ENCODE peak calls at places on chromosome 19, in six cellular contexts. K is BE2C; E is effector memory CD4-positive, alpha-beta T cell; J is tibial artery; Q is transverse colon; T is GM23338. P is an unnamed sample. For H3K4me1, the result is how much of the 10 kb centered on the place peaks cover.

GRCh38 chr19:30406220-30406944 is 34.2 kb downstream of the ZNF536 start:
- DNase-seq in K (peak), E (no peak), J (no peak), Q (peak), T (peak), P (no peak)

GRCh38 chr19:4970558-4971423 is 1.9 kb downstream of the KDM4B start:
- DNase-seq in K (no peak), E (no peak), J (no peak), Q (peak), T (peak), P (no peak)

GRCh38 chr19:45206328-45206727 is 27.7 kb downstream of the BLOC1S3 start:
- DNase-seq in K (no peak), E (no peak), J (no peak), Q (no peak), T (no peak), P (no peak)

GRCh38 chr19:2754659-2755447 is 15.0 kb upstream of the SLC39A3 start:
- DNase-seq in K (no peak), E (no peak), J (no peak), Q (no peak), T (no peak), P (no peak)

GRCh38 chr19:43636121-43636683 is 3.4 kb downstream of the CADM4 start:
- DNase-seq in K (no peak), E (no peak), J (no peak), Q (no peak), T (peak), P (no peak)

GRCh38 chr19:24073807-24074206 is 13.2 kb upstream of the ZNF254 start:
- DNase-seq in K (no peak), E (no peak), J (no peak), Q (peak), T (no peak), P (no peak)

GRCh38 chr19:57583521-57584416 is at the start of gene ZIK1:
- DNase-seq in K (peak), E (peak), J (peak), Q (peak), T (peak), P (peak)

GRCh38 chr19:54708781-54709180 is 15.5 kb upstream of the KIR3DL3 start:
- DNase-seq in K (no peak), E (no peak), J (no peak), Q (no peak), T (no peak), P (no peak)

GRCh38 chr19:5585461-5586299 is 17.9 kb upstream of the TINCR start:
- DNase-seq in K (no peak), E (peak), J (no peak), Q (no peak), T (peak), P (no peak)

GRCh38 chr19:58372311-58373133 is 8.3 kb downstream of the ZNF837 start:
- DNase-seq in K (no peak), E (no peak), J (no peak), Q (no peak), T (peak), P (no peak)

GRCh38 chr19:31135841-31136240 is 213.4 kb downstream of the TSHZ3 start:
- DNase-seq in K (no peak), E (no peak), J (no peak), Q (no peak), T (no peak), P (no peak)

GRCh38 chr19:2307518-2308012 is 389 bp downstream of the LINGO3 start:
- DNase-seq in K (peak), E (no peak), J (no peak), Q (no peak), T (peak), P (no peak)

GRCh38 chr19:6378036-6378435 is 2.3 kb upstream of the PSPN start:
- DNase-seq in K (no peak), E (no peak), J (no peak), Q (no peak), T (peak), P (no peak)

DNA sequence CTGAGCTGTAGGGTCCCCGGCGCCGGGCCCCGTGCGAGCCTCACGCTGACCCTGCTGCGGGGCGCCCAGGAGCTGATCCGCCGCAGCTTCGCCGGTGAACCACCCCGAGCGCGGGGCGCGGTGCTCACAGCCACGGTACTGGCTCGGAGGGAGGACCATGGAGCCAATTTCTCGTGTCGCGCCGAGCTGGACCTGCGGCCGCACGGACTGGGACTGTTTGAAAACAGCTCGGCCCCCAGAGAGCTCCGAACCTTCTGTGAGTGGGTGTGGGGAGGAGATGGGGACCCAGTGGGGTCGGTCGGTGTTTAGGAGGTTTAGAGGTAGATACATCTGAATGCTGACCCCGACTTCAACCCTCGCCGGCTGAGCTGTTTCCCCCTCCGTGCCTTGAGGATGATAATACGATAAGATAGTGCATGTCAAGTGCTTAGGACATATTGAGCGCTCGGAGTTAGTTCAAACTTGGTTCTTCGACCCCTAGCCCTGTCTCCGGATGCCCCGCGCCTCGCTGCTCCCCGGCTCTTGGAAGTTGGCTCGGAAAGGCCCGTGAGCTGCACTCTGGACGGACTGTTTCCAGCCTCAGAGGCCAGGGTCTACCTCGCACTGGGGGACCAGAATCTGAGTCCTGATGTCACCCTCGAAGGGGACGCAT is 1.9 kb downstream of the ICAM5 start:
- DNase-seq in K (no peak), E (no peak), J (no peak), Q (no peak), T (no peak), P (no peak)
- H3K4me1 ChIP-seq in K (under half), E (half or more), J (under half), Q (half or more), T (under half), P (half or more)

DNA sequence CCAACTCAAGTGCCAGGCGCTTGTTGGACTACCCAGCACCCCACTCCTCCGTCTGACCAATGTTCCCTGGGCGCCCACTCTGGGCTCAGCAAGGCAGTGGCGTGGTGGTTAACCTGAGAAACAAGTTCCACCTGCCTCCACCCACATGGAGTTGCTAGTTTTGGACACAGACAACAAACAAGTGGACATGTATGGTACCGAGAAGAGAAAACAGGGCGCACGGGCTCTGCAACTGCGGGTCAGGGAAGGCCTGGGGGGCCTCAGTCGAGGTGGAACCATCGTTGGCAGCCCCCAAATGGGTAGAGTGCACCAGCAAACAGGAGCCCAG is 2.5 kb downstream of the MIER2 start:
- DNase-seq in K (no peak), E (no peak), J (no peak), Q (no peak), T (no peak), P (no peak)
- H3K4me1 ChIP-seq in K (under half), E (under half), J (under half), Q (under half), T (under half), P (under half)

GRCh38 chr19:10294368-10294697 is 4.6 kb downstream of the ICAM5 start:
- DNase-seq in K (peak), E (no peak), J (no peak), Q (peak), T (peak), P (no peak)
- H3K4me1 ChIP-seq in K (under half), E (half or more), J (under half), Q (half or more), T (under half), P (under half)

DNA sequence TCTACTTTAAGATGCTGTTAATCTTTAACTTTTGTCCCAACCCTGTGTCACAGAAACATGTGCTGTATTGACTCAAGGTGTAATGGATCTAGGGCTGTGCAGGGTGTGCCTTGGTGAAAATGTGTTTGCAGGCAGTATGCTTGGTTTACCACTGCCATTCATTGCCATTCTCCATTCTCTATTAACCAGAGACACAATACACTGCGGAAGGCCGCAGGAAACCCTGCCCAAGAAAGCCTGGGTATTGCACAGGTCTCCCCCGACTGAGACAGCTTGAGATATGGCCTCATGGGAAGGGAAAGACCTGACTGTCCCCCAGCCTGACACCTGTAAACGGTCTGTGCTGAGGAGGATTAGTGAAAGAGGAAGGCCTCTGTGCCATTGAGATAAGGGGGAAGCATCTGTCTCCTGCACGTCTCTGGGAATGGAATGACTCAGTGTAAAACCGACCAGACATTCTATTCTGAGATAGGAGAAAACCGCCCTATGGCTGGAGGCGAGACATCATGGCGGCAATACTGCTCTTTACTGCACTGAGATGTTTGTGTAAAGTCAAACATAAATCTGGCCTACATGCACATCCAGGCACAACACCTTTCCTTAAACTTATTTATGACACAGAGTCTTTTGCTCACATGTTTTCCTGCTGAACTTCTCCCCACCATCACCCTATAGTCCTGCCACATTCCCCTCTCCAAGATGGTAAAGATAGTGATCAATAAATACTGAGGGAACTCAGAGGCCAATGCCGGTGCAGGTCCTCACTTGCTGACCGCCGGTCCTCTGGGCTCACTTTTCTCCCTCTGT is 13.1 kb upstream of the ZNF888 start:
- DNase-seq in K (no peak), E (no peak), J (peak), Q (peak), T (no peak), P (no peak)
- H3K4me1 ChIP-seq in K (under half), E (under half), J (under half), Q (half or more), T (under half), P (under half)

DNA sequence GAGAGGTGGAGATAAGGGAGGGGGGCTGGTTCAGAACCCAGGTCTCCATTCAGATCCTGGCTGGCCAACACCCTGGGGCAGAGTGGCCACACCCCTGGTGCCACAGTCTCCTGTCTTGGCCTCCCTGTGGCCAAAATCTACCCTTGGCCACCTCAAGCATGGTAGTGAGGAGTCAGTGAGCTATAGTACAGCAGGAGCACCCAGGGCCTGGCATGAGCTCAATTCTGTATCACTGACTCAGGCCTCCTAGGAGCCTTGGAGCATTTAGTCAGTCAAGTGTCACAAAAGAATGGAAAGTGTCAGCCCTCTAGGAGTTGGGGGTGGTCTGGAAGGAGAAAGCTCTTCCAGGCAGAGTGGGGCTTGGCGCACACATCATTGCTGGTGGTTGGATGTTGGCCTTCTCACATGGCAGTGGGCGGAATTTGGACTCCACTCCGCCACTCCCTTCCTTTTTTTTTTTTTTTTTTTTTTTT is 6.6 kb upstream of the CD79A start:
- DNase-seq in K (no peak), E (no peak), J (no peak), Q (no peak), T (no peak), P (no peak)
- H3K4me1 ChIP-seq in K (under half), E (half or more), J (under half), Q (under half), T (under half), P (under half)

GRCh38 chr19:49473868-49474544 is at the start of gene FLT3LG:
- DNase-seq in K (peak), E (peak), J (peak), Q (peak), T (peak), P (peak)

GRCh38 chr19:49472936-49473335 is 1.1 kb upstream of the FLT3LG start:
- DNase-seq in K (no peak), E (no peak), J (no peak), Q (no peak), T (no peak), P (no peak)

GRCh38 chr19:49474545-49474930 is 523 bp downstream of the FLT3LG start:
- DNase-seq in K (no peak), E (no peak), J (no peak), Q (no peak), T (no peak), P (no peak)

GRCh38 chr19:49475995-49476880 is 2.2 kb downstream of the FLT3LG start:
- DNase-seq in K (peak), E (peak), J (peak), Q (no peak), T (peak), P (no peak)

DNA sequence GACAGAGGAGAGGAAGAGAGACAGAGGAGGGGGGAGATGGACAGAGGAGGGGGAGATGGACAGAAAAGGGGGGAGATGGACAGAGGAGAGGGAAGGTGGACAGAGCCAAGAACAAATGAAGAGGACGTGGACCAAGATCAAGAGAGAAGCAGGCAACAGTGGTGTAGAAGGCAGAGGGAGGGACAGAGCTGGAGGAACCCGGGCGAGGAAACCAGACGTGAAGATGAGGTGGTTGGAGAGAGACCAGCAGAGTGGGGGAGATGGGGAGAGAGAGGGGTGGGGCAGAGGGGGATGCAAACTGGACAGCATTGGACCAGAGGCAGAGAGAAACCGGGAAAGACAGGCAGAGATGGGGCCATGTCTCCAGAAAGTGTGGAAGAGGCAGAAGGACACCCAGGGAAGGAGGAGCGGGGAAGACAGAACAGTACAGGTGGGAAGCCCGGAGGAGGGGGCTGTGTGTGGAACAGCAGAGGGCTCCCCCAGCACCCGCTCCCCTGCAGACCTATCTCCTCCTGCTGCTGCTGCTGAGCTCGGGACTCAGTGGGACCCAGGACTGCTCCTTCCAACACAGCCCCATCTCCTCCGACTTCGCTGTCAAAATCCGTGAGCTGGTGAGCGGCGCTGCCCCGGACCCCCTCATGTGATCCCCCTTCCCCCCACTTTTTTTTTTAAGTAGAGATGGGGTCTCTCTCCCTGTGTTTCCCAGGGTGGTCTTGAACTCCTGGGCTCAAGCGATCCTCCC is 1.3 kb downstream of the FLT3LG start:
- DNase-seq in K (no peak), E (no peak), J (no peak), Q (no peak), T (no peak), P (no peak)
- H3K4me1 ChIP-seq in K (under half), E (under half), J (under half), Q (under half), T (under half), P (under half)

GRCh38 chr19:18496167-18496979 is 25.5 kb downstream of the ELL start:
- DNase-seq in K (no peak), E (peak), J (no peak), Q (peak), T (no peak), P (no peak)

GRCh38 chr19:18495204-18495911 is 26.5 kb downstream of the ELL start:
- DNase-seq in K (no peak), E (no peak), J (no peak), Q (no peak), T (no peak), P (no peak)

GRCh38 chr19:18499055-18499775 is 22.7 kb downstream of the ELL start:
- DNase-seq in K (no peak), E (no peak), J (no peak), Q (no peak), T (no peak), P (no peak)

GRCh38 chr19:18494267-18494607 is 27.6 kb downstream of the ELL start:
- DNase-seq in K (no peak), E (peak), J (no peak), Q (no peak), T (no peak), P (no peak)

GRCh38 chr19:18496980-18497256 is 25.0 kb downstream of the ELL start:
- DNase-seq in K (no peak), E (no peak), J (no peak), Q (no peak), T (no peak), P (no peak)
- H3K4me1 ChIP-seq in K (under half), E (half or more), J (under half), Q (half or more), T (under half), P (half or more)

GRCh38 chr19:35214766-35215422 is 13.6 kb downstream of the FAM187B start:
- DNase-seq in K (no peak), E (no peak), J (no peak), Q (no peak), T (no peak), P (no peak)
- H3K4me1 ChIP-seq in K (under half), E (under half), J (under half), Q (under half), T (under half), P (under half)